ENCODE peak calls at places on chromosomes 2 and 18, in seven cellular contexts. P is HCT116, V is spleen, O is endothelial cell of umbilical vein, Y is breast epithelium, D is stomach, J is heart left ventricle. R is an unnamed sample.
A peak's percentile ranks its signal among the peaks of the same experiment; 100 is the strongest.

GRCh38 chr2:84160461-84160860 is 298.6 kb downstream of the SUCLG1 start:
- DNase-seq in P (no peak), V (no peak), O (no peak), Y (no peak), D (no peak), J (no peak), R (no peak)

GRCh38 chr2:223219872-223220621 is 168.1 kb downstream of the KCNE4 start:
- DNase-seq in P (no peak), V (no peak), O (no peak), Y (no peak), D (no peak), J (no peak), R (no peak)

GRCh38 chr2:111116016-111116746 is 4.5 kb upstream of the BCL2L11 start:
- DNase-seq in P (no peak), V (no peak), O (no peak), Y (no peak), D (no peak), J (no peak), R (no peak)

GRCh38 chr2:81645750-81646301 is 1341.3 kb upstream of the LRRTM1 start:
- DNase-seq in P (no peak), V (no peak), O (no peak), Y (no peak), D (no peak), J (no peak), R (no peak)

GRCh38 chr2:85747441-85747840 is 6.3 kb upstream of the ATOH8 start:
- DNase-seq in P (no peak), V (no peak), O (no peak), Y (no peak), D (no peak), J (no peak), R (no peak)

GRCh38 chr2:148130571-148130970 is 109.7 kb downstream of the MBD5 start:
- DNase-seq in P (no peak), V (no peak), O (no peak), Y (no peak), D (no peak), J (no peak), R (no peak)

GRCh38 chr2:204680576-204680975 is 135.3 kb downstream of the PARD3B start:
- DNase-seq in P (no peak), V (no peak), O (no peak), Y (no peak), D (no peak), J (no peak), R (no peak)

GRCh38 chr18:48031011-48031480 is 100.6 kb upstream of the SMAD2 start:
- DNase-seq in P (peak; percentile 51), V (peak; percentile 35), O (peak; percentile 35), Y (no peak), D (peak; percentile 67), J (peak; percentile 48), R (no peak)

GRCh38 chr2:3759766-3760165 is 56.4 kb downstream of the DCDC2C start:
- DNase-seq in P (no peak), V (no peak), O (no peak), Y (no peak), D (no peak), J (no peak), R (peak; percentile 37)

GRCh38 chr2:47650001-47650535 is 132.9 kb upstream of the MSH6 start:
- DNase-seq in P (no peak), V (no peak), O (no peak), Y (no peak), D (no peak), J (no peak), R (no peak)

GRCh38 chr2:46776687-46777327 is 138.8 kb downstream of the MCFD2 start:
- DNase-seq in P (peak; percentile 54), V (no peak), O (peak; percentile 71), Y (no peak), D (peak; percentile 65), J (peak; percentile 43), R (no peak)

GRCh38 chr18:12369211-12369610 is 7.8 kb downstream of the AFG3L2 start:
- DNase-seq in P (no peak), V (no peak), O (no peak), Y (no peak), D (no peak), J (no peak), R (no peak)

GRCh38 chr18:23528580-23529472 is 25.5 kb downstream of the RMC1 start:
- DNase-seq in P (no peak), V (no peak), O (no peak), Y (no peak), D (no peak), J (no peak), R (peak; percentile 91)

GRCh38 chr2:167186465-167186864 is 298.2 kb downstream of the XIRP2 start:
- DNase-seq in P (no peak), V (no peak), O (no peak), Y (no peak), D (no peak), J (no peak), R (no peak)

GRCh38 chr2:119377266-119377972 is 10.6 kb downstream of the DBI start:
- DNase-seq in P (no peak), V (no peak), O (no peak), Y (no peak), D (no peak), J (no peak), R (peak; percentile 74)

GRCh38 chr2:153416071-153416470 is 62.5 kb downstream of the RPRM start:
- DNase-seq in P (no peak), V (no peak), O (no peak), Y (no peak), D (no peak), J (no peak), R (no peak)

DNA sequence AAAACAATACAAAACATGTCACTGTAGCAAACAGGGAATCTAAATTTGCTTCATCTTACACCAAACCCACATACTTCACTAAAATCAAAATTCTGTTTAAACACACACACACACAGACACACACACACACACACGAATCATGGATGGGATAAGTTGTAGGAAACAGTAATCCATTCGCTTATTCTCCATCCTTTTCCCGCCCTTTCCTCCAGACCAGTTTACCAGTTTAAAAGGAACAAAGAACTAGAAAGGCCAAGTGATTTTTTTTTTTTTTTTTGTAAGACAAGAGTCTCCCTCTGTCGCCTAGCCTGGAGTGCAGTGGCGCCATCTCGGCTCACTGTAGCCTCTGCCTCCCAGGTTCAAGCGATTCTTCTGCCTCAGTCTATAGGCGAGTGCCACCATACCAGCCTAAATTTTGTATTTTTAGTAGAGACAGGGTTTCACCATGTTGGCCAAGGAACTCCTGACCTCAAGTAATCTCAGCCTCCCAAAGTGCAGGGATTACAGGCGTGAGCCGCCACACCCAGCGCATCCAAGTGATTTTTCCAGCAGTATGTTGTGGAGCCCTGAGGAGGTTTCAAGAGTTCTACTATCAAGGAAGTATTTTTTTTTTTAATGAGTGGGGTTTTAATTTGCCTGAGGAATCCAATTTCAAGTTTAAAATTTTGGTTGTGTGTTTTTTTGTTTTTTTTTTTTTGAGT is 5.7 kb downstream of the PSME4 start:
- DNase-seq in P (no peak), V (no peak), O (no peak), Y (no peak), D (no peak), J (no peak), R (no peak)
- H3K4me1 ChIP-seq in P (peaks cover 6% of the 10 kb centered on the region), V (peaks cover 95% of the 10 kb centered on the region), O (peaks cover 29% of the 10 kb centered on the region), Y (peaks cover 6% of the 10 kb centered on the region), D (peaks cover 83% of the 10 kb centered on the region), J (peaks cover 21% of the 10 kb centered on the region), R (peaks cover 87% of the 10 kb centered on the region)

GRCh38 chr2:44170337-44170736 is 1.7 kb downstream of the PPM1B start:
- DNase-seq in P (no peak), V (no peak), O (no peak), Y (no peak), D (no peak), J (no peak), R (no peak)

GRCh38 chr2:44167908-44168683 is 579 bp upstream of the PPM1B start:
- DNase-seq in P (peak; percentile 99), V (peak; percentile 98), O (peak; percentile 100), Y (peak; percentile 98), D (peak; percentile 99), J (peak; percentile 100), R (peak; percentile 100)

GRCh38 chr2:44168684-44169154 is at the start of gene PPM1B:
- DNase-seq in P (no peak), V (peak; percentile 100), O (no peak), Y (peak; percentile 99), D (no peak), J (no peak), R (no peak)

GRCh38 chr2:44171018-44171417 is 2.3 kb downstream of the PPM1B start:
- DNase-seq in P (peak; percentile 44), V (no peak), O (peak; percentile 41), Y (no peak), D (no peak), J (no peak), R (no peak)

DNA sequence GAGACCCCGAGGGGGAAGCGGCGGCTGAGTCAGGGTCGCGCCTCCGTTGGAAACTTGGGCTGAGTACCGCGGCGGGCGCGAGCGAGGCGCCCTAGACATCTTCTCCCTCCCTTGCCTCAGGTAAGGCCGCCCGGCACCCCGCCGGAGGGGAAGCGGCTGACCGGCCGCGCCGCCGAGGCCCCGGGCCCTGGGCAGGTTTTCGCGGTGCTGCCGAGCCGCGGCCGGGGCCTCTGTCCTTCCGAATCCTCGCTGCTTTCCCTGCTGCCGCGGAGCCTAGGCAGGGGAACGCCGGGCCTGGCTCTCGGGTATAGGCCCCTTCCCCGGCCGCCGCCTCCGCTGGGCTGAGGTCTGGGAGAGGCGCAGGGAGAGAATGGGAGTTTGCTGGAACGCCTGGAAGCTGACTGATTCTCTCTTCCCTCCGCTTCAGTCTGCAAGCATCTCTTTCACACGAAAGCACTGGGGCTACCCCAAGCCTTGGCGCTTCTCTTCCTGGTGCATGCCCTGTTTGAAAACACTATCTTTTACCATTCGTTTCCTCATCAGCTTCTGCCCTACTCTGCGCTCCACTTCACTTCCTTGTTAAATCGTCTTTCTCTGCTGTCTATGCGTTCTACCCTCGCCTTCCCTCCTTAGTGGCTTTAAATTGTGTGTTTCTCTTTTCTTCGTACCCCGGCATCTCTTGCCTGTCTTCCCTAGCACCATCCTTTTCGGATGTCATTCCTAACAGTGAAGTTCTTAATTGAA is 652 bp downstream of the PPM1B start:
- DNase-seq in P (no peak), V (no peak), O (peak; percentile 68), Y (no peak), D (peak; percentile 41), J (no peak), R (no peak)
- H3K27ac ChIP-seq in P (peak overlapping the region; percentile 70), V (peak overlapping the region; percentile 97), O (peak overlapping the region; percentile 56), Y (peak overlapping the region; percentile 99), D (peak overlapping the region; percentile 99), J (peak overlapping the region; percentile 96), R (peak overlapping the region; percentile 94)

GRCh38 chr2:191696001-191696400 is 18.1 kb downstream of the NABP1 start:
- DNase-seq in P (no peak), V (no peak), O (no peak), Y (no peak), D (no peak), J (peak; percentile 58), R (no peak)
- TF ChIP-seq POLR2A in P (no peak), V (no peak), O (no peak), Y (no peak), D (no peak), J (no peak), R (no peak)

GRCh38 chr2:11752906-11753305 is 6.5 kb downstream of the LPIN1 start:
- DNase-seq in P (no peak), V (no peak), O (no peak), Y (no peak), D (no peak), J (no peak), R (no peak)

GRCh38 chr2:11750422-11750821 is 4.0 kb downstream of the LPIN1 start:
- DNase-seq in P (no peak), V (no peak), O (no peak), Y (no peak), D (no peak), J (no peak), R (no peak)

GRCh38 chr2:11748861-11749645 is 2.6 kb downstream of the LPIN1 start:
- DNase-seq in P (no peak), V (no peak), O (no peak), Y (no peak), D (no peak), J (no peak), R (no peak)

GRCh38 chr2:11749646-11750349 is 3.4 kb downstream of the LPIN1 start:
- DNase-seq in P (no peak), V (peak; percentile 80), O (no peak), Y (no peak), D (no peak), J (no peak), R (no peak)

GRCh38 chr2:11750917-11751316 is 4.5 kb downstream of the LPIN1 start:
- DNase-seq in P (no peak), V (no peak), O (no peak), Y (no peak), D (no peak), J (no peak), R (no peak)
- H3K4me1 ChIP-seq in P (peaks cover 44% of the 10 kb centered on the region), V (peaks cover 94% of the 10 kb centered on the region), O (peaks cover 49% of the 10 kb centered on the region), Y (peaks cover 35% of the 10 kb centered on the region), D (peaks cover 67% of the 10 kb centered on the region), J (peaks cover 40% of the 10 kb centered on the region), R (peaks cover 70% of the 10 kb centered on the region)